ENCODE peak calls at places on chromosomes 3 and 15, in five cellular contexts. E is CD4-positive, alpha-beta T cell; L is activated CD4-positive, alpha-beta T cell treated with anti-CD3 and anti-CD28 coated beads, Interleukin-2, amount 50 U/mL, for 1 hour; M is NCI-H524 treated with DMSO at 0.1 percent for 48 hours; A is mesenchymal stem cell. D is an unnamed sample.

GRCh38 chr3:143343944-143344343 is 224.4 kb downstream of the CHST2 start:
- DNase-seq in E (no peak), L (no peak), M (no peak), A (no peak), D (no peak)

GRCh38 chr3:97981886-97982285 is 9.7 kb upstream of the RIOX2 start:
- DNase-seq in E (no peak), L (no peak), M (no peak), A (peak; percentile 60), D (peak; percentile 31)

GRCh38 chr3:100880072-100880471 is 113.1 kb downstream of the ABI3BP start:
- DNase-seq in E (no peak), L (no peak), M (no peak), A (no peak), D (no peak)

GRCh38 chr3:8650583-8651416 is 6.2 kb upstream of the SSUH2 start:
- DNase-seq in E (no peak), L (no peak), M (no peak), A (no peak), D (no peak)

GRCh38 chr3:54324069-54324468 is 201.7 kb downstream of the CACNA2D3 start:
- DNase-seq in E (no peak), L (no peak), M (no peak), A (no peak), D (no peak)

GRCh38 chr3:113218011-113218678 is 6.8 kb downstream of the BOC start:
- DNase-seq in E (no peak), L (no peak), M (no peak), A (no peak), D (no peak)

GRCh38 chr3:11195201-11195600 is 40.9 kb downstream of the HRH1 start:
- DNase-seq in E (no peak), L (no peak), M (peak; percentile 78), A (peak; percentile 44), D (no peak)

GRCh38 chr15:64070965-64071851 is 22.4 kb downstream of the CIAO2A start:
- DNase-seq in E (no peak), L (no peak), M (no peak), A (peak; percentile 85), D (peak; percentile 86)

GRCh38 chr15:50798684-50799083 is 33.2 kb upstream of the SPPL2A start:
- DNase-seq in E (no peak), L (no peak), M (no peak), A (peak; percentile 55), D (no peak)

GRCh38 chr15:38242055-38242454 is 10.6 kb upstream of the SPRED1 start:
- DNase-seq in E (no peak), L (no peak), M (no peak), A (no peak), D (no peak)

GRCh38 chr3:51675201-51675611 is 4.2 kb downstream of the TEX264 start:
- DNase-seq in E (no peak), L (no peak), M (no peak), A (no peak), D (peak; percentile 17)

GRCh38 chr3:180253283-180253682 is 216.5 kb upstream of the PEX5L start:
- DNase-seq in E (no peak), L (no peak), M (no peak), A (no peak), D (no peak)

GRCh38 chr3:23710555-23710954 is 95.2 kb upstream of the UBE2E1 start:
- DNase-seq in E (no peak), L (no peak), M (no peak), A (peak; percentile 99), D (peak; percentile 94)

GRCh38 chr3:66041116-66041515 is 2.4 kb upstream of the MAGI1 start:
- DNase-seq in E (no peak), L (no peak), M (no peak), A (peak; percentile 59), D (peak; percentile 28)

GRCh38 chr3:142973217-142974009 is 9.9 kb upstream of the PAQR9 start:
- DNase-seq in E (no peak), L (no peak), M (no peak), A (no peak), D (no peak)

GRCh38 chr3:110314512-110315114 is 757.0 kb upstream of the NECTIN3 start:
- DNase-seq in E (peak; percentile 20), L (peak; percentile 36), M (peak; percentile 27), A (peak; percentile 68), D (peak; percentile 62)

GRCh38 chr15:90465140-90465929 is 64.4 kb upstream of the CRTC3 start:
- DNase-seq in E (no peak), L (no peak), M (no peak), A (peak; percentile 60), D (peak; percentile 70)

GRCh38 chr3:156305672-156306071 is 185.3 kb downstream of the KCNAB1 start:
- DNase-seq in E (no peak), L (no peak), M (no peak), A (no peak), D (no peak)

GRCh38 chr15:56869573-56869972 is 48.9 kb upstream of the TCF12 start:
- DNase-seq in E (no peak), L (no peak), M (no peak), A (no peak), D (peak; percentile 9)

GRCh38 chr3:171831936-171832335 is 11.2 kb upstream of the TMEM212 start:
- DNase-seq in E (no peak), L (no peak), M (no peak), A (no peak), D (no peak)

GRCh38 chr3:60094392-60094947 is 1044.6 kb upstream of the CFAP20DC start:
- DNase-seq in E (no peak), L (no peak), M (no peak), A (no peak), D (no peak)

GRCh38 chr3:187062526-187063177 is 76.6 kb downstream of the RPL39L start:
- DNase-seq in E (no peak), L (no peak), M (no peak), A (no peak), D (peak; percentile 71)

GRCh38 chr15:80640546-80641121 is 54.5 kb upstream of the ABHD17C start:
- DNase-seq in E (no peak), L (no peak), M (no peak), A (no peak), D (no peak)

GRCh38 chr3:94862703-94863102 is 799.8 kb downstream of the NSUN3 start:
- DNase-seq in E (no peak), L (no peak), M (peak; percentile 54), A (peak; percentile 33), D (peak; percentile 28)